ENCODE peak calls at places on chromosomes 16 and 17, in ten cellular contexts. D, Y, L, O, T, S, W, Z, P and J are unnamed samples.

GRCh38 chr17:72145972-72146755 is 25.3 kb downstream of the SOX9 start:
- DNase-seq in D (no peak), Y (no peak), L (no peak), O (no peak), T (no peak), S (no peak), W (no peak), Z (peak; percentile 14), P (peak; percentile 53), J (no peak)

GRCh38 chr16:66352304-66352703 is 14.2 kb upstream of the CDH5 start:
- DNase-seq in D (no peak), Y (no peak), L (no peak), O (no peak), T (no peak), S (no peak), W (no peak), Z (no peak), P (no peak), J (no peak)

GRCh38 chr17:47928415-47928814 is 13.0 kb upstream of the PNPO start:
- DNase-seq in D (no peak), Y (no peak), L (no peak), O (no peak), T (no peak), S (no peak), W (no peak), Z (no peak), P (no peak), J (no peak)

GRCh38 chr16:31427441-31428276 is 501 bp downstream of the COX6A2 start:
- DNase-seq in D (peak; percentile 37), Y (no peak), L (peak; percentile 61), O (peak; percentile 74), T (peak; percentile 70), S (peak; percentile 28), W (peak; percentile 34), Z (no peak), P (no peak), J (no peak)

GRCh38 chr17:7314719-7315569 is at the start of gene GPS2:
- DNase-seq in D (peak; percentile 92), Y (peak; percentile 20), L (peak; percentile 95), O (peak; percentile 96), T (peak; percentile 94), S (peak; percentile 80), W (peak; percentile 94), Z (peak; percentile 81), P (peak; percentile 87), J (peak; percentile 85)

GRCh38 chr17:52064791-52065211 is 93.7 kb downstream of the CA10 start:
- DNase-seq in D (no peak), Y (no peak), L (no peak), O (no peak), T (no peak), S (no peak), W (no peak), Z (no peak), P (peak; percentile 25), J (no peak)

GRCh38 chr16:1150511-1150982 is 2.4 kb upstream of the CACNA1H start:
- DNase-seq in D (peak; percentile 57), Y (peak; percentile 21), L (no peak), O (no peak), T (no peak), S (peak; percentile 28), W (no peak), Z (peak; percentile 19), P (no peak), J (no peak)

GRCh38 chr17:38358586-38359513 is 7.2 kb downstream of the SOCS7 start:
- DNase-seq in D (no peak), Y (no peak), L (no peak), O (no peak), T (no peak), S (no peak), W (no peak), Z (no peak), P (peak; percentile 41), J (no peak)

GRCh38 chr16:30416624-30417298 is 9.4 kb downstream of the ZNF771 start:
- DNase-seq in D (no peak), Y (no peak), L (no peak), O (no peak), T (no peak), S (no peak), W (no peak), Z (no peak), P (no peak), J (no peak)

GRCh38 chr16:30414159-30414558 is 6.8 kb downstream of the ZNF771 start:
- DNase-seq in D (no peak), Y (no peak), L (no peak), O (no peak), T (no peak), S (no peak), W (no peak), Z (no peak), P (no peak), J (no peak)

GRCh38 chr16:30417447-30418349 is 10.3 kb downstream of the ZNF771 start:
- DNase-seq in D (peak; percentile 88), Y (peak; percentile 65), L (peak; percentile 79), O (peak; percentile 92), T (peak; percentile 85), S (peak; percentile 92), W (peak; percentile 86), Z (peak; percentile 92), P (peak; percentile 92), J (peak; percentile 80)

GRCh38 chr16:30418350-30419181 is 11.2 kb downstream of the ZNF771 start:
- DNase-seq in D (no peak), Y (no peak), L (no peak), O (no peak), T (no peak), S (no peak), W (no peak), Z (no peak), P (no peak), J (no peak)

GRCh38 chr16:30416047-30416603 is 8.7 kb downstream of the ZNF771 start:
- DNase-seq in D (no peak), Y (no peak), L (no peak), O (no peak), T (no peak), S (no peak), W (no peak), Z (no peak), P (no peak), J (no peak)
- TF ChIP-seq CTCF in D (no peak), Y (no peak), L (no peak), O (no peak), T (no peak), S (no peak), W (no peak), Z (no peak), P (no peak), J (no peak)

DNA sequence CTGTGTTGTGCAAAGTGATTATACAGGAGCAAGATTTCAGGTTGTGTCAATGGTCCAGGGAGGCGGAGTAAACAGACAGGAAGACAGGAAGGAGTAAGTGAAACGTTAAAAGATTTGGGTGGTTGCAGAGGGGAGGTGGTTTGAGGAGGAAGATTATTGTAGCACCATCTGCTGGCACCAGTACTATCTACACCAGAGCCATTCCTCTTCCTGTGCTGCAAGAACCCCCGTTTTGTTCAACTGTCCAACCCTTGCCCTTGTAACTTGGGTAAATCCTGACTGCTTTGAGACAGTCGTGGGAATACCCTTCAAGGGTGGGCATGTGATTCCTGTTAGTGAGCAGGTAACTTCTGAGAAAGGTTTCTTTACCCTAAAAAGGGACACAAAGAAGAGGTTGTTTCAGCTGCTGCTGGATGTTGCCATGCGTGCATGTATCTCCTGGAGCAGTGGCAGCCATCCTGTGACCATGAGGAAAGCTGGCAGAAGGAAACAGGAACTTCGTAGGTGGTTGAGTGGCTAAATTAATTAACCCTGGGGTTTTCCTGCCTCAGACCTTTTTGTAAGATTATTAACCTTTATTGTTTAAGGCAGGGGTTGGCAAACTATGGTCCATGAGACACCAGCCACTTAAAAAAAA is 124.1 kb downstream of the PRKCA start:
- DNase-seq in D (no peak), Y (no peak), L (peak; percentile 33), O (peak; percentile 27), T (no peak), S (peak; percentile 18), W (no peak), Z (no peak), P (no peak), J (no peak)
- TF ChIP-seq CTCF in D (no peak), Y (no peak), L (peak; percentile 11), O (peak; percentile 7), T (peak; percentile 26), S (peak; percentile 20), W (no peak), Z (peak; percentile 29), P (no peak), J (no peak)

DNA sequence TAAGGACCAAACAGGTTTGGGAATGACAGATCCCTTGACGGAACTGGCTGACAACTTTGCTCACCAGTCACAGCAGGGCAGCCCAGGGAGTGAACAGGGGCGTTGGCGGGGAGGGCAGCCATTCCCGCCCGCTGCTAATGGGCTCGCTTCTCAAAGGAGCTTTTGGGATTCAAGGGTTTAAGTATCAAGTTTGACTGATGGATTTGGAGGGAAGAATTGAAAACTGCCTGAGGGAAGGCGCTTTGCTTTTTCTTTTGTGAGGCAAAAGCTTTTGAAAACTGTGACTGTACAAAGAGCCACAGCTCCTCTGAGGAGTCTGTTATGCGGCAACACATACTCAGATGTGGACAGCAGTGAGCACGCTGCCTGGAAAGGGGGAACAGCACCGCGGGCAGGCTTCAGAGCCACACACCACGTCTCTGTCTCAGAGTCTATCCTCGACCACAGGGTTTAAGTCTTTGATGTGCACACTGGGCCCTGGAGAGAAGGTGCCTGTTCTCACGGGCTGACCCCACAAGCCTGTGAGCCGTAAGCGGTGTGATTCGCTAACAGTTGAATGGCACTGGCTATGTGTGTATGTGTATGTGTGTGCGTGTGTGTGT is 79.9 kb upstream of the HSBP1 start:
- DNase-seq in D (no peak), Y (no peak), L (no peak), O (no peak), T (no peak), S (no peak), W (no peak), Z (no peak), P (no peak), J (no peak)
- TF ChIP-seq CTCF in D (no peak), Y (no peak), L (no peak), O (no peak), T (no peak), S (no peak), W (no peak), Z (no peak), P (no peak), J (no peak)

GRCh38 chr17:79993390-79994221 is 42.1 kb downstream of the TBC1D16 start:
- DNase-seq in D (peak; percentile 68), Y (no peak), L (peak; percentile 51), O (peak; percentile 96), T (peak; percentile 81), S (peak; percentile 98), W (peak; percentile 81), Z (peak; percentile 76), P (peak; percentile 3), J (no peak)

GRCh38 chr17:79992657-79993389 is 42.8 kb downstream of the TBC1D16 start:
- DNase-seq in D (no peak), Y (no peak), L (no peak), O (no peak), T (no peak), S (no peak), W (no peak), Z (no peak), P (no peak), J (no peak)

GRCh38 chr17:79991140-79991923 is 44.3 kb downstream of the TBC1D16 start:
- DNase-seq in D (peak; percentile 87), Y (no peak), L (peak; percentile 76), O (peak; percentile 91), T (peak; percentile 83), S (peak; percentile 82), W (peak; percentile 86), Z (peak; percentile 77), P (peak; percentile 46), J (peak; percentile 79)

GRCh38 chr17:79990704-79991103 is 45.0 kb downstream of the TBC1D16 start:
- DNase-seq in D (no peak), Y (no peak), L (no peak), O (no peak), T (no peak), S (no peak), W (no peak), Z (no peak), P (no peak), J (no peak)

GRCh38 chr17:79991924-79992656 is 43.6 kb downstream of the TBC1D16 start:
- DNase-seq in D (no peak), Y (no peak), L (no peak), O (no peak), T (peak; percentile 57), S (peak; percentile 59), W (no peak), Z (peak; percentile 29), P (no peak), J (no peak)
- TF ChIP-seq CTCF in D (no peak), Y (no peak), L (no peak), O (no peak), T (peak; percentile 39), S (no peak), W (peak; percentile 4), Z (no peak), P (no peak), J (no peak)